ENCODE peak calls at places on chromosomes 16 and 17, in five cellular contexts. Q, R, M, X and N are unnamed samples.

GRCh38 chr17:37642706-37643105 is 540 bp downstream of the DDX52 start:
- DNase-seq in Q (no peak), R (no peak), M (no peak), X (no peak), N (no peak)

GRCh38 chr16:55929184-55929583 is 54.0 kb upstream of the CES5A start:
- DNase-seq in Q (no peak), R (no peak), M (no peak), X (no peak), N (no peak)

GRCh38 chr17:59972778-59973177 is 8.2 kb upstream of the RNFT1 start:
- DNase-seq in Q (no peak), R (no peak), M (no peak), X (no peak), N (no peak)

GRCh38 chr17:19905514-19905913 is 37.8 kb upstream of the ULK2 start:
- DNase-seq in Q (no peak), R (no peak), M (no peak), X (no peak), N (no peak)

GRCh38 chr17:37392024-37392590 is 14.5 kb downstream of the ACACA start:
- DNase-seq in Q (peak), R (no peak), M (no peak), X (no peak), N (no peak)

GRCh38 chr16:9318764-9319163 is 227.3 kb downstream of the HAPSTR1 start:
- DNase-seq in Q (no peak), R (no peak), M (no peak), X (no peak), N (no peak)

GRCh38 chr16:7513429-7513828 is 180.8 kb downstream of the RBFOX1 start:
- DNase-seq in Q (no peak), R (peak), M (no peak), X (no peak), N (no peak)

GRCh38 chr17:2800367-2800766 is 4.1 kb downstream of the RAP1GAP2 start:
- DNase-seq in Q (no peak), R (no peak), M (no peak), X (no peak), N (no peak)

GRCh38 chr16:50269061-50269705 is 2.8 kb downstream of the ADCY7 start:
- DNase-seq in Q (no peak), R (peak), M (no peak), X (no peak), N (no peak)

GRCh38 chr17:35894206-35894605 is 14.0 kb upstream of the CCL5 start:
- DNase-seq in Q (no peak), R (no peak), M (no peak), X (no peak), N (no peak)

GRCh38 chr17:44547625-44548297 is 9.5 kb upstream of the FZD2 start:
- DNase-seq in Q (no peak), R (peak), M (no peak), X (peak), N (no peak)

GRCh38 chr17:81837641-81838040 is 2.8 kb upstream of the PPP1R27 start:
- DNase-seq in Q (no peak), R (no peak), M (no peak), X (no peak), N (no peak)

GRCh38 chr17:57808882-57809281 is 41.0 kb downstream of the MRPS23 start:
- DNase-seq in Q (no peak), R (peak), M (no peak), X (no peak), N (no peak)

GRCh38 chr16:85418978-85419491 is 194.1 kb upstream of the GSE1 start:
- DNase-seq in Q (no peak), R (no peak), M (no peak), X (no peak), N (no peak)

GRCh38 chr17:30551666-30552339 is 74.6 kb downstream of the GOSR1 start:
- DNase-seq in Q (no peak), R (peak), M (no peak), X (no peak), N (no peak)